ENCODE peak calls at places on chromosomes 5 and 9, in six cellular contexts. Q, C, K, O, S and T are unnamed samples.

GRCh38 chr5:150498501-150498900 is 9.4 kb upstream of the NDST1 start:
- DNase-seq in O (no peak), K (no peak), C (no peak), Q (no peak), S (no peak), T (no peak)

GRCh38 chr5:149448831-149449714 is 70.0 kb upstream of the IL17B start:
- DNase-seq in Q (peak; percentile 61), O (no peak), K (no peak), C (no peak), S (no peak), T (no peak)

GRCh38 chr5:36174119-36174518 is 22.2 kb downstream of the SKP2 start:
- DNase-seq in S (no peak), K (no peak), C (no peak), Q (no peak), O (no peak), T (no peak)

GRCh38 chr9:92745236-92745790 is 19.3 kb downstream of the BICD2 start:
- DNase-seq in S (no peak), K (no peak), C (no peak), O (no peak), Q (no peak), T (no peak)

GRCh38 chr5:132074772-132075718 is 1.5 kb downstream of the CSF2 start:
- DNase-seq in O (no peak), Q (no peak), C (no peak), K (no peak), S (no peak), T (no peak)

GRCh38 chr5:162248107-162248713 is 180.6 kb downstream of the GABRG2 start:
- DNase-seq in S (no peak), K (no peak), Q (peak; percentile 33), C (no peak), O (no peak), T (peak; percentile 11)

GRCh38 chr9:97046228-97046627 is 7.3 kb upstream of the CTSV start:
- DNase-seq in S (peak; percentile 75), C (no peak), K (peak; percentile 13), Q (peak; percentile 97), O (no peak), T (peak; percentile 48)

GRCh38 chr5:42984307-42984706 is 55.8 kb downstream of the ANXA2R start:
- DNase-seq in O (no peak), S (no peak), Q (peak; percentile 49), C (no peak), K (peak; percentile 15), T (peak; percentile 47)

GRCh38 chr5:82639393-82640144 is 361.4 kb upstream of the RPS23 start:
- DNase-seq in S (no peak), O (no peak), C (no peak), K (no peak), Q (peak; percentile 7), T (no peak)

GRCh38 chr9:85157763-85158162 is 488.2 kb downstream of the NTRK2 start:
- DNase-seq in C (no peak), K (no peak), O (no peak), S (no peak), Q (no peak), T (no peak)

GRCh38 chr9:71604197-71605063 is 163.9 kb downstream of the CEMIP2 start:
- DNase-seq in K (peak; percentile 67), Q (peak; percentile 66), C (peak; percentile 32), S (peak; percentile 5), O (peak; percentile 52), T (peak; percentile 37)

GRCh38 chr9:27645166-27645840 is 72.0 kb upstream of the C9orf72 start:
- DNase-seq in K (no peak), Q (no peak), C (no peak), O (no peak), S (no peak), T (no peak)